ENCODE peak calls at places on chromosome 15, in ten cellular contexts. One of them, this sample, is unnamed.

GRCh38 chr15:88419830-88420229 is 47.4 kb downstream of the MRPL46 start:
- DNase-seq in ovary: no peak
- DNase-seq in tibial nerve: no peak
- DNase-seq in sigmoid colon: no peak
- DNase-seq in stomach: no peak
- DNase-seq in A549: no peak
- DNase-seq in HepG2: no peak
- DNase-seq in GM12878: no peak
- DNase-seq in suprapubic skin: no peak
- DNase-seq in esophagus muscularis mucosa: no peak
- DNase-seq in this sample: no peak

GRCh38 chr15:44753345-44753744 is 17.0 kb downstream of the TRIM69 start:
- DNase-seq in ovary: no peak
- DNase-seq in tibial nerve: no peak
- DNase-seq in sigmoid colon: no peak
- DNase-seq in stomach: no peak
- DNase-seq in A549: no peak
- DNase-seq in HepG2: no peak
- DNase-seq in GM12878: no peak
- DNase-seq in suprapubic skin: no peak
- DNase-seq in esophagus muscularis mucosa: no peak
- DNase-seq in this sample: no peak

GRCh38 chr15:99106417-99107220 is 1.7 kb downstream of the SYNM start:
- DNase-seq in ovary: no peak
- DNase-seq in tibial nerve: no peak
- DNase-seq in sigmoid colon: peak
- DNase-seq in stomach: no peak
- DNase-seq in A549: no peak
- DNase-seq in HepG2: no peak
- DNase-seq in GM12878: no peak
- DNase-seq in suprapubic skin: peak
- DNase-seq in esophagus muscularis mucosa: no peak
- DNase-seq in this sample: no peak

GRCh38 chr15:60392986-60393811 is 4.6 kb downstream of the ANXA2 start:
- DNase-seq in ovary: peak
- DNase-seq in tibial nerve: peak
- DNase-seq in sigmoid colon: peak
- DNase-seq in stomach: peak
- DNase-seq in A549: peak
- DNase-seq in HepG2: peak
- DNase-seq in GM12878: no peak
- DNase-seq in suprapubic skin: no peak
- DNase-seq in esophagus muscularis mucosa: no peak
- DNase-seq in this sample: peak

GRCh38 chr15:95923797-95924196 is 406.7 kb upstream of the NR2F2 start:
- DNase-seq in ovary: no peak
- DNase-seq in tibial nerve: no peak
- DNase-seq in sigmoid colon: no peak
- DNase-seq in stomach: no peak
- DNase-seq in A549: no peak
- DNase-seq in HepG2: no peak
- DNase-seq in GM12878: no peak
- DNase-seq in suprapubic skin: no peak
- DNase-seq in esophagus muscularis mucosa: no peak
- DNase-seq in this sample: no peak

GRCh38 chr15:41840673-41841072 is 2.0 kb downstream of the PLA2G4B start:
- DNase-seq in ovary: no peak
- DNase-seq in tibial nerve: no peak
- DNase-seq in sigmoid colon: no peak
- DNase-seq in stomach: no peak
- DNase-seq in A549: no peak
- DNase-seq in HepG2: no peak
- DNase-seq in GM12878: no peak
- DNase-seq in suprapubic skin: no peak
- DNase-seq in esophagus muscularis mucosa: no peak
- DNase-seq in this sample: no peak

GRCh38 chr15:79635149-79635771 is 203.1 kb downstream of the MINAR1 start:
- DNase-seq in ovary: no peak
- DNase-seq in tibial nerve: no peak
- DNase-seq in sigmoid colon: no peak
- DNase-seq in stomach: no peak
- DNase-seq in A549: no peak
- DNase-seq in HepG2: peak
- DNase-seq in GM12878: no peak
- DNase-seq in suprapubic skin: no peak
- DNase-seq in esophagus muscularis mucosa: peak
- DNase-seq in this sample: no peak

GRCh38 chr15:25846377-25846776 is 16.8 kb downstream of the ATP10A start:
- DNase-seq in ovary: no peak
- DNase-seq in tibial nerve: no peak
- DNase-seq in sigmoid colon: no peak
- DNase-seq in stomach: no peak
- DNase-seq in A549: no peak
- DNase-seq in HepG2: no peak
- DNase-seq in GM12878: no peak
- DNase-seq in suprapubic skin: no peak
- DNase-seq in esophagus muscularis mucosa: no peak
- DNase-seq in this sample: no peak

GRCh38 chr15:69400850-69401249 is 13.3 kb upstream of the KIF23 start:
- DNase-seq in ovary: no peak
- DNase-seq in tibial nerve: no peak
- DNase-seq in sigmoid colon: no peak
- DNase-seq in stomach: no peak
- DNase-seq in A549: no peak
- DNase-seq in HepG2: no peak
- DNase-seq in GM12878: no peak
- DNase-seq in suprapubic skin: no peak
- DNase-seq in esophagus muscularis mucosa: no peak
- DNase-seq in this sample: no peak

GRCh38 chr15:71374607-71375352 is 259.5 kb downstream of the THSD4 start:
- DNase-seq in ovary: no peak
- DNase-seq in tibial nerve: no peak
- DNase-seq in sigmoid colon: no peak
- DNase-seq in stomach: no peak
- DNase-seq in A549: no peak
- DNase-seq in HepG2: no peak
- DNase-seq in GM12878: no peak
- DNase-seq in suprapubic skin: no peak
- DNase-seq in esophagus muscularis mucosa: no peak
- DNase-seq in this sample: peak

GRCh38 chr15:47184003-47184404 is 533.3 kb upstream of the SEMA6D start:
- DNase-seq in ovary: no peak
- DNase-seq in tibial nerve: no peak
- DNase-seq in sigmoid colon: no peak
- DNase-seq in stomach: no peak
- DNase-seq in A549: no peak
- DNase-seq in HepG2: no peak
- DNase-seq in GM12878: no peak
- DNase-seq in suprapubic skin: no peak
- DNase-seq in esophagus muscularis mucosa: no peak
- DNase-seq in this sample: peak

GRCh38 chr15:61038910-61039309 is 190.2 kb downstream of the RORA start:
- DNase-seq in ovary: peak
- DNase-seq in tibial nerve: no peak
- DNase-seq in sigmoid colon: no peak
- DNase-seq in stomach: no peak
- DNase-seq in A549: no peak
- DNase-seq in HepG2: no peak
- DNase-seq in GM12878: no peak
- DNase-seq in suprapubic skin: no peak
- DNase-seq in esophagus muscularis mucosa: no peak
- DNase-seq in this sample: no peak

GRCh38 chr15:99006146-99006545 is 1.4 kb downstream of the PGPEP1L start:
- DNase-seq in ovary: no peak
- DNase-seq in tibial nerve: no peak
- DNase-seq in sigmoid colon: peak
- DNase-seq in stomach: no peak
- DNase-seq in A549: no peak
- DNase-seq in HepG2: no peak
- DNase-seq in GM12878: no peak
- DNase-seq in suprapubic skin: peak
- DNase-seq in esophagus muscularis mucosa: no peak
- DNase-seq in this sample: no peak

GRCh38 chr15:81133782-81134461 is at the start of gene CFAP161:
- DNase-seq in ovary: peak
- DNase-seq in tibial nerve: peak
- DNase-seq in sigmoid colon: peak
- DNase-seq in stomach: peak
- DNase-seq in A549: peak
- DNase-seq in HepG2: peak
- DNase-seq in GM12878: no peak
- DNase-seq in suprapubic skin: peak
- DNase-seq in esophagus muscularis mucosa: peak
- DNase-seq in this sample: peak
- TF ChIP-seq EP300 in ovary: no peak
- TF ChIP-seq EP300 in tibial nerve: no peak
- TF ChIP-seq EP300 in sigmoid colon: no peak
- TF ChIP-seq EP300 in stomach: no peak
- TF ChIP-seq EP300 in A549: no peak
- TF ChIP-seq EP300 in HepG2: no peak
- TF ChIP-seq EP300 in GM12878: no peak
- TF ChIP-seq EP300 in suprapubic skin: no peak
- TF ChIP-seq EP300 in esophagus muscularis mucosa: no peak
- TF ChIP-seq EP300 in this sample: no peak

GRCh38 chr15:55630921-55631320 is 42.8 kb upstream of the PYGO1 start:
- DNase-seq in ovary: no peak
- DNase-seq in tibial nerve: no peak
- DNase-seq in sigmoid colon: no peak
- DNase-seq in stomach: no peak
- DNase-seq in A549: no peak
- DNase-seq in HepG2: no peak
- DNase-seq in GM12878: no peak
- DNase-seq in suprapubic skin: no peak
- DNase-seq in esophagus muscularis mucosa: no peak
- DNase-seq in this sample: no peak

GRCh38 chr15:55628369-55628730 is 40.2 kb upstream of the PYGO1 start:
- DNase-seq in ovary: no peak
- DNase-seq in tibial nerve: no peak
- DNase-seq in sigmoid colon: no peak
- DNase-seq in stomach: no peak
- DNase-seq in A549: no peak
- DNase-seq in HepG2: no peak
- DNase-seq in GM12878: no peak
- DNase-seq in suprapubic skin: no peak
- DNase-seq in esophagus muscularis mucosa: no peak
- DNase-seq in this sample: no peak

GRCh38 chr15:55632434-55632833 is 44.3 kb upstream of the PYGO1 start:
- DNase-seq in ovary: no peak
- DNase-seq in tibial nerve: no peak
- DNase-seq in sigmoid colon: no peak
- DNase-seq in stomach: no peak
- DNase-seq in A549: no peak
- DNase-seq in HepG2: no peak
- DNase-seq in GM12878: no peak
- DNase-seq in suprapubic skin: no peak
- DNase-seq in esophagus muscularis mucosa: no peak
- DNase-seq in this sample: no peak

GRCh38 chr15:55633731-55634130 is 45.6 kb upstream of the PYGO1 start:
- DNase-seq in ovary: no peak
- DNase-seq in tibial nerve: no peak
- DNase-seq in sigmoid colon: no peak
- DNase-seq in stomach: no peak
- DNase-seq in A549: no peak
- DNase-seq in HepG2: no peak
- DNase-seq in GM12878: no peak
- DNase-seq in suprapubic skin: no peak
- DNase-seq in esophagus muscularis mucosa: no peak
- DNase-seq in this sample: no peak

DNA sequence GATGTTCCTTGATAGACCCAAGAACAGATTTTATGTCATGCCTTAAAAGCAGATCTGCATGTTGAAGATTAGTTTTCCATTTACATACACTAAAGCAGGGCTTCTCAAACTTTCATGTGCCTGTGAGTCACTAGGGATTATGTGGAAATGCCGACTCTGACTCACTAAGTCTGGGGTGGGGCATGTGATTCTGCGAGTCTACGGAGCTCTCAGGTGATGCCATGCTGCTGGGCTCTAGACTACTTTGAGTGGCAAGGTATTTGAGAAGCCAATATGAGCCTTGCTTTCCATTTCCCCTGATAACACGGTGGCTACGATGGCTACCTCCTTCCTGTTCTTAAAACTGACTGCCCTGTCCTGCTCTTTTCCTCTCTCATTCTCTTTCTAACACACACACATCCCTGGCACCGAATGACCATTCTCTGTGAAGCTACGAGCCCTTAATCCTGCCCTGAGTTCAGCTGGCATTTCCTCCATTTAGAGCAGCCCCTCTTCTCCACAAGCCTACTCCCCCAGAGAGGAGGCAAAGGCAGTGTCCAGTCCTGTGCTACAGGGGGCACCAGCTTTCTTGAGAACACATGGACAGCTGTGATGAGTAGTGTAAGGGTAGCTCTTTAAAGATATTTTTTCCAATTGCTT is 39.7 kb upstream of the PYGO1 start:
- DNase-seq in ovary: no peak
- DNase-seq in tibial nerve: no peak
- DNase-seq in sigmoid colon: no peak
- DNase-seq in stomach: peak
- DNase-seq in A549: peak
- DNase-seq in HepG2: peak
- DNase-seq in GM12878: no peak
- DNase-seq in suprapubic skin: no peak
- DNase-seq in esophagus muscularis mucosa: no peak
- DNase-seq in this sample: no peak
- TF ChIP-seq CTCF in ovary: no peak
- TF ChIP-seq CTCF in tibial nerve: no peak
- TF ChIP-seq CTCF in sigmoid colon: no peak
- TF ChIP-seq CTCF in stomach: no peak
- TF ChIP-seq CTCF in A549: no peak
- TF ChIP-seq CTCF in HepG2: no peak
- TF ChIP-seq CTCF in GM12878: no peak
- TF ChIP-seq CTCF in suprapubic skin: no peak
- TF ChIP-seq CTCF in esophagus muscularis mucosa: no peak
- TF ChIP-seq CTCF in this sample: no peak

GRCh38 chr15:31434418-31435255 is 108.0 kb downstream of the KLF13 start:
- DNase-seq in ovary: no peak
- DNase-seq in tibial nerve: no peak
- DNase-seq in sigmoid colon: peak
- DNase-seq in stomach: peak
- DNase-seq in A549: no peak
- DNase-seq in HepG2: no peak
- DNase-seq in GM12878: peak
- DNase-seq in suprapubic skin: peak
- DNase-seq in esophagus muscularis mucosa: peak
- DNase-seq in this sample: peak
- TF ChIP-seq POLR2A in ovary: no peak
- TF ChIP-seq POLR2A in tibial nerve: no peak
- TF ChIP-seq POLR2A in sigmoid colon: no peak
- TF ChIP-seq POLR2A in stomach: no peak
- TF ChIP-seq POLR2A in A549: no peak
- TF ChIP-seq POLR2A in HepG2: no peak
- TF ChIP-seq POLR2A in GM12878: peak
- TF ChIP-seq POLR2A in suprapubic skin: no peak
- TF ChIP-seq POLR2A in esophagus muscularis mucosa: no peak
- TF ChIP-seq POLR2A in this sample: peak

DNA sequence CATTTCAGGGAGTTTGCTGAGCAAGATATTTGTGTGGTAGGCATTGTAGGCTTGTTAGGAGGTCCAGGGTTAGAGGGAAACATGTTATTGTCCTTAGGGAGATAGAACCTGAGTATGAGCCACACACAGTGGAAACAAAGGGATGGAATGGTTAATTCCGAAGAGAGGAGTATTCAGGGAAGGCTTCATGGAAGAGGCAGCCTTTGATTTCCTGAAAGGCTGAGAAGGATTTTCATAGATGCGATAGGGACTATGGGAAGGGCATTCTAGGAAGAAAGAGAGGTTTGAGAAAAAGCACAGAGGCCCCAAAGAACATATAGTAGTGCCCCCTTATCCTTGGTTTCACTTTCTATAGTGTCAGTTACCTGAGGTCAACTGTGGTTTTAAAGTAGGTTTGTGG is 81.7 kb downstream of the RAB11A start:
- DNase-seq in ovary: no peak
- DNase-seq in tibial nerve: no peak
- DNase-seq in sigmoid colon: no peak
- DNase-seq in stomach: no peak
- DNase-seq in A549: no peak
- DNase-seq in HepG2: no peak
- DNase-seq in GM12878: no peak
- DNase-seq in suprapubic skin: no peak
- DNase-seq in esophagus muscularis mucosa: no peak
- DNase-seq in this sample: no peak
- TF ChIP-seq EP300 in ovary: no peak
- TF ChIP-seq EP300 in tibial nerve: no peak
- TF ChIP-seq EP300 in sigmoid colon: no peak
- TF ChIP-seq EP300 in stomach: no peak
- TF ChIP-seq EP300 in A549: no peak
- TF ChIP-seq EP300 in HepG2: no peak
- TF ChIP-seq EP300 in GM12878: no peak
- TF ChIP-seq EP300 in suprapubic skin: no peak
- TF ChIP-seq EP300 in esophagus muscularis mucosa: no peak
- TF ChIP-seq EP300 in this sample: no peak

This sample was measured in transverse colon.